ENCODE peak calls at places on chromosomes 2 and 18, in ten cellular contexts. D is T-helper 1 cell; J is NCI-H1694; M is nucleus accumbens; H is T follicular helper cell; W is stimulated activated CD8-positive, alpha-beta memory T cell treated with anti-CD3 and anti-CD28 coated beads, Interleukin-15, amount 100 ng/mL, for 24 hours; X is GF-D8; V is EH; O is endothelial cell; B is activated CD4-positive, alpha-beta T cell treated with anti-CD3 and anti-CD28 coated beads, Interleukin-2, amount 10 ng/mL, durations not matched to agents 7 days and 5 days. F is an unnamed sample.

GRCh38 chr2:97722227-97722626 is 8.9 kb downstream of the ZAP70 start:
- DNase-seq in D (no peak), O (no peak), H (no peak), W (no peak), V (peak), M (no peak), B (no peak), J (no peak), X (no peak), F (no peak)

GRCh38 chr2:55779459-55780421 is 86.1 kb upstream of the PNPT1 start:
- DNase-seq in O (no peak), W (no peak), X (no peak), V (peak), J (no peak), H (no peak), M (no peak), D (no peak), B (no peak), F (no peak)

GRCh38 chr2:232886632-232887031 is 16.6 kb downstream of the SNORC start:
- DNase-seq in B (no peak), X (no peak), W (no peak), J (no peak), H (no peak), V (no peak), O (no peak), D (no peak), M (no peak), F (no peak)

GRCh38 chr18:79575891-79576685 is 103.5 kb upstream of the CTDP1 start:
- DNase-seq in B (no peak), W (no peak), H (no peak), V (peak), D (no peak), X (no peak), O (no peak), J (no peak), M (no peak), F (no peak)

GRCh38 chr2:156340377-156340776 is 7.9 kb upstream of the NR4A2 start:
- DNase-seq in O (no peak), J (no peak), X (peak), D (no peak), W (no peak), V (peak), H (no peak), B (no peak), M (no peak), F (no peak)

GRCh38 chr2:208062113-208062512 is 36.8 kb upstream of the PLEKHM3 start:
- DNase-seq in O (peak), D (no peak), X (no peak), B (peak), M (no peak), V (peak), H (no peak), J (peak), W (no peak), F (peak)

GRCh38 chr18:47113796-47114540 is 36.3 kb downstream of the HDHD2 start:
- DNase-seq in B (no peak), W (no peak), H (no peak), X (no peak), D (no peak), J (no peak), M (no peak), O (no peak), V (peak), F (no peak)

GRCh38 chr2:235864746-235865535 is 303.2 kb downstream of the GBX2 start:
- DNase-seq in J (no peak), X (no peak), H (no peak), D (no peak), V (peak), B (no peak), O (no peak), M (no peak), W (no peak), F (no peak)

GRCh38 chr18:48590678-48591077 is 51.8 kb downstream of the CTIF start:
- DNase-seq in M (no peak), D (no peak), W (no peak), H (no peak), J (no peak), B (no peak), X (no peak), V (peak), O (no peak), F (no peak)

GRCh38 chr2:219475697-219476604 is 22.7 kb upstream of the GMPPA start:
- DNase-seq in B (peak), X (no peak), J (peak), M (no peak), O (peak), V (peak), W (peak), D (peak), H (peak), F (peak)

GRCh38 chr2:362924-363323 is 75.0 kb upstream of the ALKAL2 start:
- DNase-seq in H (no peak), O (no peak), X (no peak), B (no peak), J (no peak), V (no peak), W (no peak), M (no peak), D (no peak), F (no peak)